ENCODE peak calls at places on chromosome 19, in six cellular contexts. W, Z, B, R, J and D are unnamed samples.

GRCh38 chr19:37594982-37595382 is 306 bp downstream of the ZNF540 start:
- DNase-seq in B (peak; percentile 58), W (peak; percentile 41), Z (no peak), J (no peak), R (no peak), D (no peak)

GRCh38 chr19:6828306-6828697 is 55.8 kb downstream of the VAV1 start:
- DNase-seq in Z (no peak), B (no peak), R (peak; percentile 86), W (peak; percentile 96), J (no peak), D (no peak)

GRCh38 chr19:15300533-15301194 is 31.7 kb downstream of the BRD4 start:
- DNase-seq in Z (no peak), W (peak; percentile 76), J (peak; percentile 94), R (no peak), B (peak; percentile 88), D (no peak)

GRCh38 chr19:12786950-12787349 is 4.3 kb upstream of the JUNB start:
- DNase-seq in B (no peak), J (no peak), Z (no peak), W (no peak), R (no peak), D (no peak)

GRCh38 chr19:39205449-39205764 is 1.3 kb upstream of the SYCN start:
- DNase-seq in R (no peak), B (no peak), W (no peak), Z (no peak), J (no peak), D (no peak)

GRCh38 chr19:46860846-46861690 is at the start of gene ARHGAP35:
- DNase-seq in W (no peak), J (no peak), R (peak; percentile 82), Z (peak; percentile 77), B (no peak), D (no peak)

GRCh38 chr19:22519152-22519551 is 97.0 kb upstream of the ZNF98 start:
- DNase-seq in R (no peak), J (no peak), Z (no peak), W (no peak), B (no peak), D (no peak)

GRCh38 chr19:13756210-13756609 is 8.1 kb upstream of the MRI1 start:
- DNase-seq in W (no peak), Z (no peak), R (no peak), B (no peak), J (no peak), D (no peak)

GRCh38 chr19:19541572-19541971 is 3.5 kb downstream of the CILP2 start:
- DNase-seq in J (no peak), R (no peak), B (no peak), W (no peak), Z (no peak), D (no peak)

GRCh38 chr19:10471909-10472308 is 31.2 kb downstream of the KEAP1 start:
- DNase-seq in Z (no peak), R (no peak), B (peak; percentile 47), J (peak; percentile 48), W (no peak), D (no peak)

GRCh38 chr19:41297628-41298326 is 12.2 kb upstream of the CCDC97 start:
- DNase-seq in R (no peak), Z (no peak), B (no peak), W (peak; percentile 63), J (no peak), D (no peak)

GRCh38 chr19:17888260-17888659 is 16.5 kb downstream of the SLC5A5 start:
- DNase-seq in B (no peak), W (no peak), Z (no peak), J (no peak), R (no peak), D (no peak)

GRCh38 chr19:3369337-3370213 is 3.2 kb downstream of the NFIC start:
- DNase-seq in B (peak; percentile 63), Z (no peak), R (peak; percentile 36), J (peak; percentile 85), W (no peak), D (no peak)

GRCh38 chr19:10118960-10119359 is 739 bp downstream of the EIF3G start:
- DNase-seq in W (no peak), R (no peak), Z (no peak), J (peak; percentile 23), B (no peak), D (no peak)

GRCh38 chr19:275958-276646 is 15.1 kb downstream of the PLPP2 start:
- DNase-seq in J (no peak), Z (no peak), B (no peak), R (no peak), W (peak; percentile 88), D (no peak)

GRCh38 chr19:49455729-49456128 is 2.7 kb downstream of the ALDH16A1 start:
- DNase-seq in W (no peak), B (no peak), Z (no peak), J (no peak), R (no peak), D (no peak)

GRCh38 chr19:46574533-46574932 is 26.6 kb upstream of the CALM3 start:
- DNase-seq in W (no peak), Z (no peak), B (no peak), R (no peak), J (no peak), D (no peak)

GRCh38 chr19:54125713-54126112 is 10.2 kb downstream of the PRPF31 start:
- DNase-seq in W (no peak), J (no peak), B (no peak), Z (no peak), R (no peak), D (no peak)

GRCh38 chr19:1247747-1248453 is 483 bp upstream of the MIDN start:
- DNase-seq in B (peak; percentile 70), J (peak; percentile 88), W (peak; percentile 68), R (peak; percentile 75), Z (peak; percentile 91), D (no peak)

GRCh38 chr19:34276614-34277013 is 22.3 kb downstream of the GARRE1 start:
- DNase-seq in W (no peak), B (no peak), R (no peak), Z (no peak), J (no peak), D (no peak)

GRCh38 chr19:42942187-42942789 is 5.3 kb upstream of the PSG7 start:
- DNase-seq in W (peak; percentile 31), J (no peak), Z (no peak), R (no peak), B (peak; percentile 20), D (no peak)
- H3K14ac ChIP-seq in W (no peak overlapping the region), J (no peak overlapping the region), Z (no peak overlapping the region), R (no peak overlapping the region), B (no peak overlapping the region), D (no peak overlapping the region)

GRCh38 chr19:45159971-45160324 is 834 bp downstream of the NKPD1 start:
- DNase-seq in W (no peak), R (no peak), J (no peak), B (no peak), Z (no peak), D (no peak)

GRCh38 chr19:45161715-45162463 is 1.1 kb upstream of the NKPD1 start:
- DNase-seq in J (peak; percentile 55), W (no peak), B (peak; percentile 28), R (peak; percentile 80), Z (peak; percentile 86), D (no peak)

GRCh38 chr19:45158503-45159026 is 2.2 kb downstream of the NKPD1 start:
- DNase-seq in R (no peak), J (no peak), W (no peak), Z (no peak), B (no peak), D (no peak)

GRCh38 chr19:45160870-45161714 is at the start of gene NKPD1:
- DNase-seq in W (peak; percentile 78), Z (no peak), R (peak; percentile 67), B (no peak), J (no peak), D (no peak)

GRCh38 chr19:45159204-45159970 is 1.4 kb downstream of the NKPD1 start:
- DNase-seq in J (no peak), W (no peak), R (no peak), Z (no peak), B (no peak), D (no peak)
- H3K14ac ChIP-seq in J (no peak overlapping the region), W (no peak overlapping the region), R (no peak overlapping the region), Z (no peak overlapping the region), B (no peak overlapping the region), D (no peak overlapping the region)

GRCh38 chr19:35497406-35497805 is 7.1 kb upstream of the KRTDAP start:
- DNase-seq in J (no peak), B (no peak), W (no peak), R (no peak), Z (no peak), D (no peak)

GRCh38 chr19:35498984-35499383 is 8.7 kb upstream of the KRTDAP start:
- DNase-seq in R (no peak), B (no peak), J (no peak), W (no peak), Z (no peak), D (no peak)

GRCh38 chr19:35500611-35501010 is 10.3 kb upstream of the KRTDAP start:
- DNase-seq in W (no peak), R (no peak), J (no peak), B (no peak), Z (no peak), D (no peak)

GRCh38 chr19:35495107-35496064 is 5.1 kb upstream of the KRTDAP start:
- DNase-seq in R (peak; percentile 76), Z (peak; percentile 77), W (peak; percentile 60), B (peak; percentile 55), J (peak; percentile 63), D (peak; percentile 51)

DNA sequence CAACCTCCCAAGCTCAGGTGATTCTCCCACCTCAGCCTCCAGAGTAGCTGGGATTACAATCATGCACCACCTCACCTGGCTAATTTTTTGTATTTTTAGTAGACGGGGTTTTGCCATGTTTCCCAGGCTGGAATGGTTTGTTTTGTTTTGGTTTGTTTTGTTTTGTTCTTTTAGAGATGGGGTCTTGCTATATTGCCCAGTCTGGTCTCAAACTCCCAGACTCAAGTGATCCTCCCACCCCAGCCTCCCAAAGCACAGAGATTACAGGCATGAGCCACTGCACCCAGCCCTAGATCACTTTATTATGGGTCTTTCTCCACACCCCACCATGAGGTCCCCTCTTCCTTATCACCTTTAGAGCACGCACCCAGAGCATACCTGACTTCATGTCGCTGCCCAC is 8.0 kb upstream of the KRTDAP start:
- DNase-seq in W (no peak), B (no peak), J (no peak), Z (no peak), R (no peak), D (no peak)
- H3K14ac ChIP-seq in W (no peak overlapping the region), B (no peak overlapping the region), J (no peak overlapping the region), Z (no peak overlapping the region), R (no peak overlapping the region), D (no peak overlapping the region)

DNA sequence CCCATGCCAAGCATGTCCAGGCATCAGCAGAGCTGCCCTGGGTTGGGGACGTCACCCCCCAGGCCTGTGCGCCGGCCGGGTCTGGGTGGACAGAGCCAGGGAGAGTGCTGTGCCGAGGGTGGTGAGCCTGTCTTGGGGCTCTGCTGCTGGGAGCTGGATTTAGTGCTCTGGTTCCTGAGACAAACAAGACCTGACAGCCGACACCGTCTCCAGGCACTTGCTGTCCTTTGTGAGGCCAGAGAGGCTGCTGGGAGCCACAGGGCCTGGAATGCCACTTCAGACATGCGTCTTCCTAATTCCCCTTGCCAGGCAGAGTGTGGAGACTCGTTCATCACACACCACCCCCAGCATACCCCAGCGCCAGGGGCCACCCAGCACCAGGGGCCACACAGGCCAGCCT is 165.8 kb downstream of the KDM4B start:
- DNase-seq in Z (no peak), W (no peak), B (no peak), R (no peak), J (no peak), D (no peak)
- H3K14ac ChIP-seq in Z (no peak overlapping the region), W (no peak overlapping the region), B (no peak overlapping the region), R (no peak overlapping the region), J (no peak overlapping the region), D (peak overlapping the region; percentile 94)